ENCODE peak calls at places on chromosomes 13 and 19, in five cellular contexts. One of them, this sample, is unnamed.

GRCh38 chr13:51681037-51681678 is 96.9 kb downstream of the WDFY2 start:
- DNase-seq in SK-N-SH: no peak
- DNase-seq in GM23248: peak; percentile 89
- DNase-seq in GM23338: no peak
- DNase-seq in PC-9: no peak
- DNase-seq in this sample: peak; percentile 91

GRCh38 chr19:10773969-10774368 is 56.1 kb downstream of the DNM2 start:
- DNase-seq in PC-9: peak; percentile 55
- DNase-seq in SK-N-SH: no peak
- DNase-seq in GM23248: no peak
- DNase-seq in GM23338: no peak
- DNase-seq in this sample: peak; percentile 90

GRCh38 chr13:98110749-98111148 is 32.1 kb upstream of the FARP1 start:
- DNase-seq in SK-N-SH: no peak
- DNase-seq in GM23338: no peak
- DNase-seq in PC-9: no peak
- DNase-seq in GM23248: no peak
- DNase-seq in this sample: no peak

GRCh38 chr13:51802601-51803000 is 1.4 kb downstream of the DHRS12 start:
- DNase-seq in SK-N-SH: no peak
- DNase-seq in GM23248: peak; percentile 26
- DNase-seq in GM23338: no peak
- DNase-seq in PC-9: no peak
- DNase-seq in this sample: no peak

GRCh38 chr19:20238025-20238623 is 71.1 kb downstream of the ZNF486 start:
- DNase-seq in PC-9: peak; percentile 86
- DNase-seq in SK-N-SH: peak; percentile 80
- DNase-seq in GM23338: peak; percentile 99
- DNase-seq in GM23248: peak; percentile 96
- DNase-seq in this sample: no peak

GRCh38 chr19:42606660-42607351 is 12.1 kb upstream of the CEACAM8 start:
- DNase-seq in SK-N-SH: peak; percentile 76
- DNase-seq in GM23338: peak; percentile 92
- DNase-seq in PC-9: peak; percentile 56
- DNase-seq in GM23248: peak; percentile 60
- DNase-seq in this sample: peak; percentile 80

GRCh38 chr13:45374917-45375316 is 33.9 kb upstream of the TPT1 start:
- DNase-seq in GM23338: no peak
- DNase-seq in SK-N-SH: no peak
- DNase-seq in GM23248: peak; percentile 58
- DNase-seq in PC-9: no peak
- DNase-seq in this sample: no peak

GRCh38 chr19:29596885-29597525 is 9.1 kb upstream of the POP4 start:
- DNase-seq in GM23248: peak; percentile 43
- DNase-seq in GM23338: peak; percentile 56
- DNase-seq in SK-N-SH: no peak
- DNase-seq in PC-9: no peak
- DNase-seq in this sample: peak; percentile 43

GRCh38 chr13:20160346-20161274 is at the start of gene GJA3:
- DNase-seq in GM23338: peak; percentile 77
- DNase-seq in GM23248: peak; percentile 79
- DNase-seq in PC-9: peak; percentile 5
- DNase-seq in SK-N-SH: peak; percentile 62
- DNase-seq in this sample: peak; percentile 48

GRCh38 chr13:75299913-75300862 is 181.8 kb downstream of the TBC1D4 start:
- DNase-seq in GM23248: peak; percentile 55
- DNase-seq in PC-9: no peak
- DNase-seq in GM23338: no peak
- DNase-seq in SK-N-SH: peak; percentile 3
- DNase-seq in this sample: peak; percentile 36

GRCh38 chr13:59112375-59112774 is 1051.4 kb downstream of the DIAPH3 start:
- DNase-seq in GM23248: peak; percentile 36
- DNase-seq in PC-9: no peak
- DNase-seq in GM23338: no peak
- DNase-seq in SK-N-SH: peak; percentile 5
- DNase-seq in this sample: peak; percentile 61

GRCh38 chr19:28419312-28419711 is 793.6 kb downstream of the UQCRFS1 start:
- DNase-seq in PC-9: no peak
- DNase-seq in GM23338: no peak
- DNase-seq in GM23248: no peak
- DNase-seq in SK-N-SH: no peak
- DNase-seq in this sample: no peak

GRCh38 chr13:102309110-102309509 is 92.7 kb downstream of the FGF14 start:
- DNase-seq in SK-N-SH: no peak
- DNase-seq in PC-9: no peak
- DNase-seq in GM23248: no peak
- DNase-seq in GM23338: no peak
- DNase-seq in this sample: no peak

GRCh38 chr13:26482451-26483197 is 74.9 kb upstream of the WASF3 start:
- DNase-seq in GM23338: peak; percentile 89
- DNase-seq in PC-9: peak; percentile 43
- DNase-seq in GM23248: peak; percentile 75
- DNase-seq in SK-N-SH: peak; percentile 81
- DNase-seq in this sample: peak; percentile 82

GRCh38 chr19:11693505-11694499 is 44.9 kb downstream of the ZNF823 start:
- DNase-seq in SK-N-SH: peak; percentile 64
- DNase-seq in GM23338: peak; percentile 85
- DNase-seq in PC-9: peak; percentile 28
- DNase-seq in GM23248: peak; percentile 92
- DNase-seq in this sample: peak; percentile 52

GRCh38 chr13:110044521-110045200 is 258.3 kb upstream of the IRS2 start:
- DNase-seq in GM23338: peak; percentile 44
- DNase-seq in GM23248: peak; percentile 82
- DNase-seq in PC-9: no peak
- DNase-seq in SK-N-SH: peak; percentile 18
- DNase-seq in this sample: no peak

GRCh38 chr13:103282571-103283450 is 216.6 kb upstream of the SLC10A2 start:
- DNase-seq in GM23248: peak; percentile 8
- DNase-seq in GM23338: no peak
- DNase-seq in PC-9: peak; percentile 55
- DNase-seq in SK-N-SH: no peak
- DNase-seq in this sample: peak; percentile 86

GRCh38 chr13:29507356-29507755 is 88.1 kb downstream of the SLC7A1 start:
- DNase-seq in PC-9: no peak
- DNase-seq in GM23338: no peak
- DNase-seq in GM23248: peak; percentile 40
- DNase-seq in SK-N-SH: no peak
- DNase-seq in this sample: no peak

GRCh38 chr13:108508263-108508662 is 121.1 kb upstream of the MYO16 start:
- DNase-seq in GM23338: peak; percentile 79
- DNase-seq in PC-9: no peak
- DNase-seq in GM23248: peak; percentile 15
- DNase-seq in SK-N-SH: peak; percentile 39
- DNase-seq in this sample: peak; percentile 15

GRCh38 chr13:20588529-20589110 is 21.7 kb downstream of the IFT88 start:
- DNase-seq in SK-N-SH: no peak
- DNase-seq in GM23338: no peak
- DNase-seq in GM23248: no peak
- DNase-seq in PC-9: no peak
- DNase-seq in this sample: no peak

GRCh38 chr13:33510350-33510749 is 224.8 kb upstream of the STARD13 start:
- DNase-seq in PC-9: no peak
- DNase-seq in GM23338: no peak
- DNase-seq in GM23248: peak; percentile 34
- DNase-seq in SK-N-SH: no peak
- DNase-seq in this sample: no peak

GRCh38 chr19:33440682-33441081 is 67.2 kb downstream of the CEBPG start:
- DNase-seq in GM23248: no peak
- DNase-seq in GM23338: no peak
- DNase-seq in SK-N-SH: no peak
- DNase-seq in PC-9: no peak
- DNase-seq in this sample: no peak

GRCh38 chr13:51738226-51738905 is 65.6 kb downstream of the DHRS12 start:
- DNase-seq in GM23338: no peak
- DNase-seq in GM23248: no peak
- DNase-seq in SK-N-SH: no peak
- DNase-seq in PC-9: no peak
- DNase-seq in this sample: no peak

GRCh38 chr19:1017115-1017905 is 3.6 kb downstream of the TMEM259 start:
- DNase-seq in SK-N-SH: no peak
- DNase-seq in GM23338: no peak
- DNase-seq in PC-9: peak; percentile 81
- DNase-seq in GM23248: no peak
- DNase-seq in this sample: peak; percentile 47

GRCh38 chr19:32890841-32891240 is 21.3 kb upstream of the SLC7A9 start:
- DNase-seq in PC-9: no peak
- DNase-seq in GM23248: no peak
- DNase-seq in SK-N-SH: no peak
- DNase-seq in GM23338: no peak
- DNase-seq in this sample: no peak

GRCh38 chr19:55069137-55069858 is 6.3 kb upstream of the RDH13 start:
- DNase-seq in GM23338: peak; percentile 81
- DNase-seq in GM23248: peak; percentile 65
- DNase-seq in PC-9: peak; percentile 90
- DNase-seq in SK-N-SH: peak; percentile 66
- DNase-seq in this sample: peak; percentile 89

GRCh38 chr19:56971230-56971629 is 130.7 kb upstream of the PEG3 start:
- DNase-seq in GM23248: no peak
- DNase-seq in GM23338: no peak
- DNase-seq in SK-N-SH: no peak
- DNase-seq in PC-9: no peak
- DNase-seq in this sample: no peak

GRCh38 chr13:112204881-112205327 is 138.0 kb downstream of the SOX1 start:
- DNase-seq in SK-N-SH: no peak
- DNase-seq in GM23338: peak; percentile 75
- DNase-seq in GM23248: no peak
- DNase-seq in PC-9: no peak
- DNase-seq in this sample: no peak

GRCh38 chr13:97976551-97977375 is 23.3 kb downstream of the IPO5 start:
- DNase-seq in SK-N-SH: peak; percentile 75
- DNase-seq in GM23338: peak; percentile 34
- DNase-seq in GM23248: peak; percentile 76
- DNase-seq in PC-9: no peak
- DNase-seq in this sample: no peak

GRCh38 chr13:45367358-45367757 is 26.4 kb upstream of the TPT1 start:
- DNase-seq in GM23248: peak; percentile 94
- DNase-seq in SK-N-SH: no peak
- DNase-seq in GM23338: peak; percentile 72
- DNase-seq in PC-9: peak; percentile 93
- DNase-seq in this sample: peak; percentile 93

GRCh38 chr13:35255241-35255640 is 221.2 kb downstream of the MAB21L1 start:
- DNase-seq in GM23248: no peak
- DNase-seq in SK-N-SH: no peak
- DNase-seq in GM23338: no peak
- DNase-seq in PC-9: no peak
- DNase-seq in this sample: no peak
- H2AFZ ChIP-seq in GM23248: no peak overlapping the region
- H2AFZ ChIP-seq in SK-N-SH: no peak overlapping the region
- H2AFZ ChIP-seq in GM23338: no peak overlapping the region
- H2AFZ ChIP-seq in PC-9: no peak overlapping the region
- H2AFZ ChIP-seq in this sample: no peak overlapping the region

DNA sequence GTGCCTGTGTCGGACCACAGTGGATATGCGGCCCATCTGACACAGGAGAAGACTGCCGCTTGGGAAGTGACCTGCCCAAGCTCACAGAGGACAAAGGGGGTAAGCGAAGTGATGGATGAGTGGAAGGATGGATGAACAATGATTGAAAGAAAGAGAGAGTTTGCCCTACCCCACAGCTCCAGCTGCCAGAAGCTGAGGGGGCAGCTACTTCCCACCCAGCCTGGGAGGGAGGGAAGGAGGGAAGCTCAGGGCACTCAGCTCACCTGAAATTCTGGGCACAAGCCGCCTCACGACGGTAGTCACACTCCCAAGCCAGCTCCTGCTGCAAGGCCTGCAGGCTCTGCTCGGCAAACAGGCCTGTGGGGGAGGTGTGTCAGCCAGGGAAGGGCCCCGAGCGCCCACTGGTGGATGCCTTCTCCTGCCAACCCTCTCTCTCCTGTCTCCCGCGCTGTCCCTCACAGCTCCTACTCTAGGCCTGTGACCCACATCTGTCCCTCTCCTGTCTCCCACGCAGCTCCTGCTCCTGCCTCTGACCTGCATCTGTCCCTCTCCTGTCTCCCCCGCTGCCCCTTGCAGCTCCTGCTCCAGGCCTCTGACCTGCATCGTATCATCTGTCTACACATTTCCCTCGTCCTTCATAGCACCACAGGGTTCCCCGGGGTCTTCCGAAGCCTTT is 12.0 kb upstream of the NUMBL start:
- DNase-seq in PC-9: no peak
- DNase-seq in SK-N-SH: no peak
- DNase-seq in GM23338: peak; percentile 82
- DNase-seq in GM23248: peak; percentile 24
- DNase-seq in this sample: peak; percentile 29
- H3F3A ChIP-seq in PC-9: no peaks in the 10 kb centered on the region
- H3F3A ChIP-seq in SK-N-SH: no peaks in the 10 kb centered on the region
- H3F3A ChIP-seq in GM23338: peaks cover 6% of the 10 kb centered on the region
- H3F3A ChIP-seq in GM23248: no peaks in the 10 kb centered on the region
- H3F3A ChIP-seq in this sample: no peaks in the 10 kb centered on the region

GRCh38 chr13:99268822-99269221 is 10.6 kb upstream of the GPR18 start:
- DNase-seq in GM23338: no peak
- DNase-seq in SK-N-SH: no peak
- DNase-seq in PC-9: no peak
- DNase-seq in GM23248: no peak
- DNase-seq in this sample: no peak
- H3K4me3 ChIP-seq in GM23338: no peak overlapping the region
- H3K4me3 ChIP-seq in SK-N-SH: no peak overlapping the region
- H3K4me3 ChIP-seq in PC-9: no peak overlapping the region
- H3K4me3 ChIP-seq in GM23248: no peak overlapping the region
- H3K4me3 ChIP-seq in this sample: no peak overlapping the region

GRCh38 chr19:3060852-3061182 is 1.5 kb downstream of the TLE5 start:
- DNase-seq in SK-N-SH: no peak
- DNase-seq in GM23248: no peak
- DNase-seq in PC-9: no peak
- DNase-seq in GM23338: no peak
- DNase-seq in this sample: no peak

GRCh38 chr19:3059653-3060052 is 2.6 kb downstream of the TLE5 start:
- DNase-seq in GM23248: no peak
- DNase-seq in PC-9: no peak
- DNase-seq in GM23338: no peak
- DNase-seq in SK-N-SH: no peak
- DNase-seq in this sample: no peak

GRCh38 chr19:3064011-3064330 is 1.7 kb upstream of the TLE5 start:
- DNase-seq in SK-N-SH: no peak
- DNase-seq in PC-9: no peak
- DNase-seq in GM23338: no peak
- DNase-seq in GM23248: no peak
- DNase-seq in this sample: no peak

GRCh38 chr19:3062165-3063105 is at the start of gene TLE5:
- DNase-seq in GM23338: peak; percentile 61
- DNase-seq in GM23248: peak; percentile 79
- DNase-seq in PC-9: peak; percentile 54
- DNase-seq in SK-N-SH: peak; percentile 92
- DNase-seq in this sample: peak; percentile 47

GRCh38 chr19:3061214-3062161 is 807 bp downstream of the TLE5 start:
- DNase-seq in SK-N-SH: peak; percentile 86
- DNase-seq in GM23248: peak; percentile 61
- DNase-seq in GM23338: no peak
- DNase-seq in PC-9: no peak
- DNase-seq in this sample: no peak
- H2AFZ ChIP-seq in SK-N-SH: no peak overlapping the region
- H2AFZ ChIP-seq in GM23248: peak overlapping the region; percentile 48
- H2AFZ ChIP-seq in GM23338: no peak overlapping the region
- H2AFZ ChIP-seq in PC-9: no peak overlapping the region
- H2AFZ ChIP-seq in this sample: no peak overlapping the region